ENCODE peak calls at places on chromosomes 12 and 14, in nine cellular contexts. J is lung, W is colonic mucosa, P is mucosa of descending colon, L is transverse colon, C is GM23338, V is glutamatergic neuron, Q is uterus, R is endothelial cell. T is an unnamed sample.

GRCh38 chr12:115895247-115895646 is 382.2 kb downstream of the MED13L start:
- DNase-seq in J (no peak), W (no peak), P (no peak), L (no peak), C (peak; percentile 63), V (peak; percentile 31), Q (no peak), R (no peak), T (no peak)

GRCh38 chr12:6613015-6613775 is 6.0 kb upstream of the CHD4 start:
- DNase-seq in J (peak; percentile 70), W (peak; percentile 83), P (peak; percentile 89), L (peak; percentile 86), C (peak; percentile 61), V (no peak), Q (peak; percentile 89), R (no peak), T (peak; percentile 42)

GRCh38 chr12:122836027-122836921 is 1.0 kb downstream of the HIP1R start:
- DNase-seq in J (no peak), W (peak; percentile 78), P (peak; percentile 75), L (peak; percentile 72), C (peak; percentile 33), V (no peak), Q (no peak), R (peak; percentile 43), T (no peak)

GRCh38 chr12:89479982-89480381 is 44.6 kb downstream of the GALNT4 start:
- DNase-seq in J (no peak), W (no peak), P (no peak), L (no peak), C (no peak), V (no peak), Q (no peak), R (no peak), T (no peak)

GRCh38 chr14:95620659-95621059 is 65.6 kb upstream of the TCL1B start:
- DNase-seq in J (no peak), W (no peak), P (no peak), L (no peak), C (peak; percentile 18), V (no peak), Q (no peak), R (no peak), T (no peak)

GRCh38 chr14:60657609-60657983 is 8.3 kb upstream of the SIX1 start:
- DNase-seq in J (no peak), W (no peak), P (no peak), L (no peak), C (peak; percentile 69), V (peak; percentile 35), Q (no peak), R (peak; percentile 22), T (no peak)

GRCh38 chr14:88895116-88895515 is 70.7 kb downstream of the TTC8 start:
- DNase-seq in J (no peak), W (no peak), P (no peak), L (no peak), C (no peak), V (no peak), Q (no peak), R (no peak), T (no peak)

GRCh38 chr12:22712083-22712482 is 87.1 kb downstream of the ETNK1 start:
- DNase-seq in J (no peak), W (no peak), P (no peak), L (no peak), C (no peak), V (no peak), Q (no peak), R (no peak), T (no peak)

GRCh38 chr12:111076199-111076598 is 155.8 kb upstream of the MYL2 start:
- DNase-seq in J (no peak), W (no peak), P (no peak), L (no peak), C (no peak), V (no peak), Q (no peak), R (no peak), T (no peak)

GRCh38 chr14:99512571-99513182 is 31.5 kb downstream of the CCNK start:
- DNase-seq in J (no peak), W (peak; percentile 14), P (no peak), L (no peak), C (no peak), V (no peak), Q (no peak), R (no peak), T (no peak)

GRCh38 chr12:12024958-12025682 is 45.6 kb upstream of the BCL2L14 start:
- DNase-seq in J (no peak), W (peak; percentile 85), P (peak; percentile 75), L (peak; percentile 74), C (no peak), V (no peak), Q (no peak), R (no peak), T (no peak)

GRCh38 chr12:3365416-3366385 is 125.3 kb upstream of the PRMT8 start:
- DNase-seq in J (no peak), W (no peak), P (no peak), L (no peak), C (peak; percentile 74), V (peak; percentile 45), Q (no peak), R (peak; percentile 26), T (no peak)

GRCh38 chr12:63863658-63864455 is 19.4 kb downstream of the SRGAP1 start:
- DNase-seq in J (no peak), W (no peak), P (no peak), L (no peak), C (no peak), V (no peak), Q (no peak), R (no peak), T (no peak)

GRCh38 chr12:13114251-13115052 is 11.0 kb upstream of the GSG1 start:
- DNase-seq in J (no peak), W (no peak), P (no peak), L (no peak), C (peak; percentile 78), V (no peak), Q (no peak), R (no peak), T (no peak)

GRCh38 chr14:22319526-22320352 is 269.3 kb downstream of the DAD1 start:
- DNase-seq in J (peak; percentile 61), W (peak; percentile 64), P (no peak), L (peak; percentile 45), C (peak; percentile 76), V (peak; percentile 51), Q (peak; percentile 57), R (peak; percentile 55), T (no peak)

DNA sequence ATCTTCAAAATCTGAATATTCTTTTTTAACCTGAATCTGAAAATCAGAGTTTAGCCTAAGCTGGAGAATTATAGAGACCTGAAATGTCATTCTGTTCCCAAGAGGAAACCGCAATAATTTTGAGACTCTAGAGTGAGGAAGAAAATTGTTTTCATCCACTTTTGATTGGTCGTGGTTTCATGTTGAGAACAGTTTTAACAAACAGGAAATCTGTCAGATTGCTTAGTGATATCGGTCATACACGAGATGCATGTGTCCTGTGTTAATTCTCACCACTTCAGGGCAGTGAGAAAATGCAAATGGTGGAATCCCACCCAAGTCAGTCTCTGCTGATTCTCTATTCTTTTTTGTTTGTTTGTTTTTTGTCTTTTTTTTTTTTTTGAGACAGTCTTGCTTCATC is 1498.5 kb upstream of the TMEM132C start:
- DNase-seq in J (no peak), W (no peak), P (no peak), L (no peak), C (no peak), V (no peak), Q (no peak), R (no peak), T (no peak)
- TF ChIP-seq CTCF in J (no peak), W (no peak), P (no peak), L (no peak), C (no peak), V (no peak), Q (no peak), R (no peak), T (no peak)

DNA sequence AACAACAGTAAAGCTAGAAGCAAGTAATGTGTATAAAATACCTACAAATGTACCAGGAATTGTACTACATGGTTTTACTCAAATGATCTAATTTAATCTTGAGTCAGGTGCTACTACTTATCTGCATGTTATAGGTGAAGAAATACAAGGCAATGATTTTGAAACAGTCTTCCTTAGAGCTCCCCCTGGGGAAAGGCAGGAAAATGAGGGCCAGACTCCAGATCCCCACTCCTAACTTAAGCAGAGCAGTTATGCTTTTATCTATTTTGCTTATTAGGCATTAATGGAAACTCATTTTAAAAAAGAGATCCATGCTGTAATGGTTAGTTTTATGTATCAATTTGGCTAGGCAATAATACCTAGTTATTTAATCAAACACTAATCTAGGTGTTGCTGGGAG is 109.3 kb upstream of the CPSF6 start:
- DNase-seq in J (no peak), W (no peak), P (no peak), L (no peak), C (no peak), V (no peak), Q (no peak), R (no peak), T (no peak)
- TF ChIP-seq CTCF in J (no peak), W (no peak), P (no peak), L (no peak), C (peak; percentile 47), V (no peak), Q (no peak), R (no peak), T (no peak)

GRCh38 chr14:69673578-69674305 is 62.3 kb downstream of the SUSD6 start:
- DNase-seq in J (no peak), W (no peak), P (no peak), L (no peak), C (peak; percentile 38), V (no peak), Q (no peak), R (no peak), T (no peak)
- TF ChIP-seq CTCF in J (no peak), W (no peak), P (no peak), L (no peak), C (no peak), V (no peak), Q (no peak), R (no peak), T (no peak)

GRCh38 chr14:59123975-59124374 is 64.5 kb upstream of the DAAM1 start:
- DNase-seq in J (no peak), W (no peak), P (no peak), L (no peak), C (peak; percentile 12), V (no peak), Q (no peak), R (no peak), T (no peak)
- TF ChIP-seq CTCF in J (no peak), W (no peak), P (no peak), L (peak; percentile 24), C (peak; percentile 50), V (peak; percentile 39), Q (no peak), R (no peak), T (peak; percentile 19)